ENCODE peak calls at places on chromosomes 11 and 22, in four cellular contexts. One of them, this sample, is unnamed.

GRCh38 chr22:47163876-47164513 is 401.5 kb downstream of the TBC1D22A start:
- DNase-seq in DMS153: no peak
- DNase-seq in T-helper 9 cell: no peak
- DNase-seq in adipocyte: no peak
- DNase-seq in this sample: peak

GRCh38 chr22:24582111-24582814 is 10.6 kb downstream of the LRRC75B start:
- DNase-seq in DMS153: no peak
- DNase-seq in T-helper 9 cell: no peak
- DNase-seq in adipocyte: no peak
- DNase-seq in this sample: no peak

GRCh38 chr22:39084666-39085065 is 7.6 kb downstream of the APOBEC3G start:
- DNase-seq in DMS153: no peak
- DNase-seq in T-helper 9 cell: no peak
- DNase-seq in adipocyte: no peak
- DNase-seq in this sample: no peak

GRCh38 chr11:78564037-78564888 is 10.4 kb downstream of the NARS2 start:
- DNase-seq in DMS153: peak
- DNase-seq in T-helper 9 cell: peak
- DNase-seq in adipocyte: peak
- DNase-seq in this sample: peak

GRCh38 chr11:110896358-110896757 is 184.1 kb upstream of the ARHGAP20 start:
- DNase-seq in DMS153: no peak
- DNase-seq in T-helper 9 cell: no peak
- DNase-seq in adipocyte: peak
- DNase-seq in this sample: no peak

GRCh38 chr11:10488581-10489443 is 33.7 kb downstream of the AMPD3 start:
- DNase-seq in DMS153: no peak
- DNase-seq in T-helper 9 cell: no peak
- DNase-seq in adipocyte: no peak
- DNase-seq in this sample: no peak

GRCh38 chr11:22193348-22194051 is 615 bp downstream of the ANO5 start:
- DNase-seq in DMS153: no peak
- DNase-seq in T-helper 9 cell: no peak
- DNase-seq in adipocyte: peak
- DNase-seq in this sample: no peak

GRCh38 chr11:2270322-2271076 is at the start of gene ASCL2:
- DNase-seq in DMS153: no peak
- DNase-seq in T-helper 9 cell: no peak
- DNase-seq in adipocyte: no peak
- DNase-seq in this sample: no peak

GRCh38 chr11:11608783-11609232 is 13.0 kb downstream of the GALNT18 start:
- DNase-seq in DMS153: no peak
- DNase-seq in T-helper 9 cell: no peak
- DNase-seq in adipocyte: peak
- DNase-seq in this sample: no peak

GRCh38 chr11:105767945-105768344 is 158.1 kb downstream of the GRIA4 start:
- DNase-seq in DMS153: no peak
- DNase-seq in T-helper 9 cell: no peak
- DNase-seq in adipocyte: no peak
- DNase-seq in this sample: no peak

GRCh38 chr22:36303874-36304273 is 50.9 kb downstream of the APOL1 start:
- DNase-seq in DMS153: no peak
- DNase-seq in T-helper 9 cell: no peak
- DNase-seq in adipocyte: no peak
- DNase-seq in this sample: no peak

GRCh38 chr22:25763239-25763777 is 21.3 kb downstream of the MYO18B start:
- DNase-seq in DMS153: no peak
- DNase-seq in T-helper 9 cell: no peak
- DNase-seq in adipocyte: no peak
- DNase-seq in this sample: peak

GRCh38 chr22:19176175-19176630 is 2.3 kb downstream of the SLC25A1 start:
- DNase-seq in DMS153: no peak
- DNase-seq in T-helper 9 cell: no peak
- DNase-seq in adipocyte: peak
- DNase-seq in this sample: no peak

GRCh38 chr11:62069961-62070919 is 53.6 kb upstream of the INCENP start:
- DNase-seq in DMS153: no peak
- DNase-seq in T-helper 9 cell: no peak
- DNase-seq in adipocyte: no peak
- DNase-seq in this sample: peak

GRCh38 chr22:20550851-20551744 is 43.7 kb downstream of the MED15 start:
- DNase-seq in DMS153: no peak
- DNase-seq in T-helper 9 cell: peak
- DNase-seq in adipocyte: peak
- DNase-seq in this sample: no peak

GRCh38 chr11:119935341-119935925 is 202.5 kb downstream of the TRIM29 start:
- DNase-seq in DMS153: no peak
- DNase-seq in T-helper 9 cell: no peak
- DNase-seq in adipocyte: no peak
- DNase-seq in this sample: no peak

GRCh38 chr22:27918351-27919221 is 470 bp downstream of the PITPNB start:
- DNase-seq in DMS153: no peak
- DNase-seq in T-helper 9 cell: peak
- DNase-seq in adipocyte: peak
- DNase-seq in this sample: peak

GRCh38 chr11:134037093-134037908 is 31.6 kb upstream of the JAM3 start:
- DNase-seq in DMS153: peak
- DNase-seq in T-helper 9 cell: peak
- DNase-seq in adipocyte: peak
- DNase-seq in this sample: peak

GRCh38 chr22:32164084-32164894 is 5.2 kb upstream of the C22orf42 start:
- DNase-seq in DMS153: no peak
- DNase-seq in T-helper 9 cell: no peak
- DNase-seq in adipocyte: no peak
- DNase-seq in this sample: no peak

GRCh38 chr11:9880657-9881056 is 216.8 kb downstream of the SWAP70 start:
- DNase-seq in DMS153: no peak
- DNase-seq in T-helper 9 cell: no peak
- DNase-seq in adipocyte: no peak
- DNase-seq in this sample: no peak

GRCh38 chr11:102293873-102294601 is 23.2 kb upstream of the BIRC3 start:
- DNase-seq in DMS153: peak
- DNase-seq in T-helper 9 cell: no peak
- DNase-seq in adipocyte: peak
- DNase-seq in this sample: peak

GRCh38 chr22:30649430-30650007 is 13.9 kb downstream of the SLC35E4 start:
- DNase-seq in DMS153: no peak
- DNase-seq in T-helper 9 cell: peak
- DNase-seq in adipocyte: peak
- DNase-seq in this sample: peak

GRCh38 chr11:67364169-67364568 is 9.2 kb downstream of the CLCF1 start:
- DNase-seq in DMS153: no peak
- DNase-seq in T-helper 9 cell: no peak
- DNase-seq in adipocyte: no peak
- DNase-seq in this sample: no peak

GRCh38 chr11:125404811-125405481 is 91.1 kb downstream of the FEZ1 start:
- DNase-seq in DMS153: no peak
- DNase-seq in T-helper 9 cell: peak
- DNase-seq in adipocyte: peak
- DNase-seq in this sample: peak

GRCh38 chr11:12457030-12457600 is 79.7 kb downstream of the PARVA start:
- DNase-seq in DMS153: no peak
- DNase-seq in T-helper 9 cell: no peak
- DNase-seq in adipocyte: peak
- DNase-seq in this sample: no peak

This sample was measured in lung microvascular endothelial cell.